ENCODE peak calls at places on chromosome 21, in five cellular contexts. Z is HAP-1; Y is AG04450; P is CD8-positive, alpha-beta T cell; K is pancreas. N is an unnamed sample.

GRCh38 chr21:46564391-46564790 is 40.5 kb downstream of the S100B start:
- DNase-seq in Y (no peak), P (no peak), K (no peak), Z (no peak), N (no peak)

GRCh38 chr21:29671728-29672127 is 268.1 kb downstream of the GRIK1 start:
- DNase-seq in Z (no peak), K (no peak), Y (no peak), P (no peak), N (no peak)

GRCh38 chr21:28431022-28431421 is 561.7 kb downstream of the LTN1 start:
- DNase-seq in K (no peak), Y (no peak), P (no peak), Z (no peak), N (no peak)

GRCh38 chr21:19853709-19854575 is 1144.3 kb upstream of the NCAM2 start:
- DNase-seq in P (no peak), Z (no peak), K (no peak), Y (no peak), N (no peak)

GRCh38 chr21:42661688-42662429 is 8.4 kb downstream of the PDE9A start:
- DNase-seq in Z (no peak), P (no peak), K (no peak), Y (no peak), N (no peak)

GRCh38 chr21:42496839-42497202 is 797 bp upstream of the RSPH1 start:
- DNase-seq in P (no peak), Y (no peak), K (no peak), Z (no peak), N (no peak)

GRCh38 chr21:16794944-16795343 is 717.9 kb upstream of the CXADR start:
- DNase-seq in P (no peak), Y (peak), Z (no peak), K (no peak), N (peak)

GRCh38 chr21:28743723-28744122 is 249.0 kb downstream of the LTN1 start:
- DNase-seq in Y (no peak), Z (no peak), K (no peak), P (no peak), N (no peak)

GRCh38 chr21:26840912-26841311 is 4.3 kb downstream of the ADAMTS1 start:
- DNase-seq in Z (no peak), P (no peak), Y (no peak), K (no peak), N (no peak)

GRCh38 chr21:17901458-17902092 is 82.4 kb upstream of the C21orf91 start:
- DNase-seq in P (no peak), Y (no peak), Z (no peak), K (no peak), N (no peak)

GRCh38 chr21:42262826-42263225 is 43.9 kb downstream of the ABCG1 start:
- DNase-seq in K (peak), Y (no peak), Z (no peak), P (no peak), N (no peak)

GRCh38 chr21:31887596-31887920 is 14.7 kb downstream of the HUNK start:
- DNase-seq in P (no peak), Y (no peak), K (no peak), Z (no peak), N (no peak)

GRCh38 chr21:44089001-44089911 is 17.9 kb upstream of the PWP2 start:
- DNase-seq in K (no peak), Y (no peak), P (peak), Z (no peak), N (no peak)

GRCh38 chr21:45555251-45555556 is 13.0 kb upstream of the SLC19A1 start:
- DNase-seq in Z (peak), Y (no peak), P (no peak), K (no peak), N (no peak)

GRCh38 chr21:45556645-45557601 is 14.7 kb upstream of the SLC19A1 start:
- DNase-seq in Y (no peak), Z (no peak), P (no peak), K (no peak), N (no peak)

GRCh38 chr21:45557611-45558043 is 15.4 kb upstream of the SLC19A1 start:
- DNase-seq in P (no peak), K (peak), Z (no peak), Y (no peak), N (no peak)

GRCh38 chr21:45555557-45556301 is 13.5 kb upstream of the SLC19A1 start:
- DNase-seq in Z (peak), Y (peak), K (peak), P (peak), N (peak)

DNA sequence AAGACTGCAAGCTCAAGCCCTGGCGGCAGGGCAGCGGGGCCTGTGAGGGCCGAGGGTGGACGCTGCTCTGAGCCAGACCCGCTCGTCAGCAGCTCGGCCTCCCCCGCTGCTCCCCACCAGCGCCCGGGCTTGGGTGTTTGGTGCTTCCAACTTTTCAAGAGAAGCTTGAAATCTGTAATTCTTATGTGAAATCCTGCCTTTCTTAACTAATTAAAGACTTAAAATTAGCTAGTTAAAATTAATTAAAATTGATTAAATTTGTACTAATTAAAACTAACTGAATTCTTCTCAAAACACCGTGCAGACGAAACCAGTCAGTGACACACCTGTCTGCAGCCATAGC is 14.0 kb upstream of the SLC19A1 start:
- DNase-seq in Z (no peak), P (no peak), Y (no peak), K (no peak), N (no peak)
- H3K4me3 ChIP-seq in Z (peak), P (no peak), Y (peak), K (no peak), N (peak)

DNA sequence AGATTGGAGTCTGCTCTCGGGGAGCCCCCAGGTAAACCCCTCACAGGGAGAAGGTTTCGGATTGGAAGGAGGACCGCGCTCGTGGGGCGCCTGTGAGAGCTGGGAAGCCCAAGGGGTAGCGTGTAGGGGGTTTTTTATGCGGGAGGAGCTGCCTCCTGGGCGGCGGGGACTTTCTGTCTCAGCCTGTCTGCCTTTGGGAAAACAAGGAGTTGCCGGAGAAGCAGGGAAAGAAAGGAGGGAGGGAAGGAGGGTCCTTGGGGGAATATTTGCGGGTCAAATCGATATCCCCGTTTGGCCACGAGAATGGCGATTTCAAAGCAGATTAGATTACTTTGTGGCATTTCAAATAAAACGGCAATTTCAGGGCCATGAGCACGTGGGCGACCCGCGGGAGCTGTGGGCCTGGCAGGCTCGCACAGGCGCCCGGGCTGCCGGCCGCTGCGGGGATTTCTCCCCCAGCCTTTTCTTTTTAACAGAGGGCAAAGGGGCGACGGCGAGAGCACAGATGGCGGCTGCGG is 9.7 kb downstream of the SIM2 start:
- DNase-seq in K (no peak), Y (no peak), P (no peak), Z (no peak), N (no peak)
- H3K4me3 ChIP-seq in K (no peak), Y (no peak), P (no peak), Z (no peak), N (peak)

DNA sequence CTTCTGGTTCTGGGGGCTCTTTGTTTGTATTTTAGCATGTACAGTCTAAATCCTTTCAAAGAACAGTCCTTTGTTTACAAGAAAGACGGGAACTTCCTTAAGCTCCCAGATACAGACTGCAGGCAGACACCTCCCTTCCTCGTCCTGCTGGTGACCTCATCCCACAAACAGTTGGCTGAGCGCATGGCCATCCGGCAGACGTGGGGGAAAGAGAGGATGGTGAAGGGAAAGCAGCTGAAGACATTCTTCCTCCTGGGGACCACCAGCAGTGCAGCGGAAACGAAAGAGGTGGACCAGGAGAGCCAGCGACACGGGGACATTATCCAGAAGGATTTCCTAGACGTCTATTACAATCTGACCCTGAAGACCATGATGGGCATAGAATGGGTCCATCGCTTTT is 47.9 kb downstream of the B3GALT5 start:
- DNase-seq in P (no peak), Z (no peak), Y (peak), K (no peak), N (no peak)
- H3K4me3 ChIP-seq in P (no peak), Z (no peak), Y (peak), K (no peak), N (no peak)

DNA sequence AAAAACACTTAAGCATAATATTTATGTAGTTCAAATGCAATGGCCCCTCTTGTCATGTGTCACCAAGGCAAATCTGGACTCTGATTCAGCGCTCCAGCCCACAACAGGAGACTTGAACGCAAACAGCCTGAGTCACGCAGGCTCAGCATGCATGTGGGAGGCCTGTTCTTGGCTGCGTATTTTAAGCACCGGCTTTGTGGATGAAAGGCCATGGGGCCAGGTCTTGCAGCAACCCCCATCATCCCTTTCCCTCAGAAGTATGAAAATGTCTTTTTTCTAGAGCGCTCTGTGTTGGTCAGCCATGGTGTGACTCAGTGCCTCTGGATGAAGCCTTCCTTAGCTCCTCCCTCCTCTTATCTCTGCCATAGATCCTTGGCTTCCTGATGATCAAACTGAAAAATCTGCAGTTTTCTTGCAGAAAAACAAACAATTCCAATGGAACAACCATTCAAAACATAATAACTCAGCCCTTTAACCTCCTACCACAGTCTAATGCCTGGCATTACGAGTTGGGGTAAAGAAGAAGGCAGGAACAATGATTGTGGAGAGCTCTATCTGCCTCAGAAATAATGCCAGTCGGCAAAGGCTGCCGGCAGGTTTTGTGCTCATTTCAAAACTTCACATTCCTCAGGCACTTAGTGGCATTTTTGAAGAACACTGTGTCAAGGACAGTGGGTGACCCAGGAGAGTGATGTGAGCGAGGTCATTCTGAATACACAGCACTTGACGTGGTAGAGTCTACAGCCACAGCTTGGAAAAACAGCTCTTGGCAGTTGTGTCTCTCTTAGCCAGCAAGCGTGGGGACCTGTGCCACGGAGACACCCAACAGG is 167.5 kb downstream of the CLIC6 start:
- DNase-seq in P (no peak), Y (peak), Z (no peak), K (peak), N (peak)
- H3K4me3 ChIP-seq in P (no peak), Y (peak), Z (no peak), K (no peak), N (peak)

DNA sequence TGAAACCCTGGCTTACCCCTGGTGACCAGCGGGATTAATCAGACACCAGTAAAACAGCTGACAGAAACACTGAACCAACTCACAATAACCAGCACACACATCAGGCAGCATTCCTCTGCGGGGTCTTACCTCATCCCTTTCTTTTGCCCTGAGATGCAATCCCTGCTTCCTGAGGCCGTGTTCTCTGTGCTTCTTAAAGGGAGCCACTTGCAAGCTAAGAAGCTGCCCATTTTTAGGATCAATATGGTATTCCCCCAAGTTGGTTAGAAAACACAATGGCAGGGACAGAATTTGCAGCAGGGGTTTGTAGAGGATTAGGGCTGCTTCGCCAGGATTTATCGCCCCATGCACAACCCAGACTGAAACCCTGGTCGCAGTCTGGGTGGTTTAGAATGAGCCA is 74.7 kb upstream of the OLIG2 start:
- DNase-seq in Z (no peak), Y (no peak), K (no peak), P (no peak), N (no peak)
- H3K4me3 ChIP-seq in Z (no peak), Y (no peak), K (no peak), P (no peak), N (no peak)

GRCh38 chr21:33584455-33584854 is 4.0 kb downstream of the DONSON start:
- DNase-seq in K (no peak), P (no peak), Y (no peak), Z (no peak), N (no peak)
- H3K4me3 ChIP-seq in K (no peak), P (no peak), Y (no peak), Z (no peak), N (no peak)

DNA sequence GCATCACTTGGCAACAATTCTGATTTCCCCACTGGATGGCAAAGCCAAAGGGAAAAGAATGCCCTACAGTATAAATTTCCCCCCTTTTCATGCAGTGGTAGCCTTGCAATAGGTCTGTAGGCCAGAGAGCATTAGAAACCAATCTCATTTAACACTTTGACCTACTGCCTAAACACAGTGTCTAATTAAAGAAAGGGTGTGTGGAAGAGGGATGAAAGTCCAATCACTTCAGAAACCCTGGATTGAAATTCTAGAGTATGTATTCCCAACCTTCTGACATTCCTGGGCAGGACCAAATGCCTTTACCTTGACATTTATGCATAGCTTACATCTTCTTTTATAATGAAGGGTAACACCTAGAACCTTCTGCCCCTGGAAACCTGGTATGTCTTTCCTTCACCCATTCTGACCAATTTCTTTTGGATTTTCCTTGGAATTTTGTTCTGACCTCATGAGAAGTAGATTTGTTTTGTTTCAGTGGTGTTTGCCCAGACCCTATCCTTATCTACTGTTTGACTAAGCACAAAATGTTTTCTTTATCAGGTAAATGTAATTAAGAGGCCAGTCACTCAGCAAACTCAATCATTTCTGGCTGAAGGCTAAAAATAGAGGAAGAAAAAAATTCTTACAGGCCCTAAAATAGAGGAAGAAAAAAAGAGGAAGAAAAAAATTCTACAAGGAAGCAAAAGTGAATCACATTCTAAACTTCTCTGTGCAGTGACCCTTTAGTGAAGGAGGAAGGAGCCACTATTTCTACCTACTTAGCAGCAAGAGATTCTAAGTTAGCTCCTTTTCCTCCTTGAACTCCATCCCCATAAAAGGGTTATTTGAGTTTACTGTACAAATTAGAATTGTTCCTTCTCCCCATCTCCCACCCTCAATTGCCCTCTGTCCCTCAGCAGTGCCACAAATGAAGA is 129.5 kb upstream of the DSCAM start:
- DNase-seq in P (no peak), Y (no peak), K (no peak), Z (no peak), N (no peak)
- H3K4me3 ChIP-seq in P (no peak), Y (no peak), K (no peak), Z (no peak), N (no peak)

DNA sequence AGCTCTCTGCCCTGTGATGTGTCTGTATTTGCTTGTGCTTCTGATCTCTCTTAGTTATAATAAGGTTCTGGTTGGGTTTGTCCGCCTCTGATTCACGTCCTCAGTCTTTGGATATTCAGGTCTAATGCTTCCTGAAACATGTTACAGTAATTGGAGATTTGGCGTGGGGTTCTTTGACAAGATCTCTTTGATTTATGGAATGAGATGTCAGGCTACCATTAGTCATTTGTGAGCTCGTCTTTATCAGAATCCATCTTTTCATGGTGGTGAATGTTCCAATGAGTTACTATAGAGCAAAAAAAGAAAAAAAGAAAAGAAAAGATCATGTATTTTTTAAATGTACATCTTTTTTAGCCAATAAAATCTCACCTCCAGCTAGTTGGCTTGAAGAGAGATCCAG is 62.6 kb downstream of the BACE2 start:
- DNase-seq in K (no peak), Z (no peak), P (no peak), Y (no peak), N (no peak)
- H3K4me3 ChIP-seq in K (no peak), Z (no peak), P (no peak), Y (no peak), N (no peak)

GRCh38 chr21:36964832-36965719 is 1.4 kb downstream of the HLCS start:
- DNase-seq in Y (no peak), Z (peak), K (no peak), P (no peak), N (no peak)
- H3K4me3 ChIP-seq in Y (peak), Z (peak), K (peak), P (no peak), N (peak)

DNA sequence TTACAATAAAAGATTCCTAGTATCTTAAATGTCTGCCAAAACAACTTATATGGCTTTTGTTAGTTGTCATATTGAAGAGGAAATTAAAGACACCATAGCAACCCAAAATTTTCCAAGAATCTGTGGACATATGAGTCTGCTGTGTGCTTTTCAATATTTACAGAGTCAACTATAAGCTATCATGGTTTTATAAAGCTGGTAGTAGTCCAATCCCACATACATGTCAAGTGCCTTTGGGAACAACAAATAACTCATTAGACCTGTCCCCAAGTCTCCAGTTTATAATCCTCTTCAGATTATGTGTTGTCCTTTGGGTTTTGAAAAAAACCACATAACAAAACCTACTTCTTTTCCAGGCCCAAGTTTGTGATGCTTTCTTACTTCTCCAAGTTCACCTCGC is 293.8 kb upstream of the USP25 start:
- DNase-seq in K (no peak), Y (no peak), P (no peak), Z (no peak), N (no peak)
- H3K4me3 ChIP-seq in K (no peak), Y (no peak), P (no peak), Z (no peak), N (no peak)

N was measured in skeletal muscle cell.